ENCODE peak calls at places on chromosomes 6 and 20, in four cellular contexts. J, N, T and W are unnamed samples.

GRCh38 chr6:163712981-163713380 is 298.5 kb downstream of the QKI start:
- DNase-seq in J (no peak), N (no peak), T (no peak), W (no peak)

GRCh38 chr20:36313476-36313875 is 7.3 kb downstream of the DLGAP4 start:
- DNase-seq in J (no peak), N (no peak), T (no peak), W (no peak)

GRCh38 chr6:4797590-4797989 is 21.4 kb downstream of the CDYL start:
- DNase-seq in J (no peak), N (no peak), T (no peak), W (no peak)

GRCh38 chr6:43454290-43455033 is 886 bp downstream of the DLK2 start:
- DNase-seq in J (peak; percentile 22), N (peak; percentile 85), T (peak; percentile 81), W (peak; percentile 71)

GRCh38 chr20:62666736-62667529 is 24.6 kb downstream of the SLCO4A1 start:
- DNase-seq in J (peak; percentile 58), N (peak; percentile 74), T (no peak), W (no peak)

GRCh38 chr6:6815732-6816131 is 227.2 kb downstream of the LY86 start:
- DNase-seq in J (no peak), N (no peak), T (no peak), W (no peak)

GRCh38 chr6:37546141-37546871 is 46.6 kb upstream of the CCDC167 start:
- DNase-seq in J (no peak), N (no peak), T (no peak), W (no peak)

GRCh38 chr20:44660506-44660905 is 9.0 kb upstream of the ADA start:
- DNase-seq in J (no peak), N (no peak), T (no peak), W (no peak)

GRCh38 chr20:54223751-54224150 is 15.9 kb downstream of the PFDN4 start:
- DNase-seq in J (no peak), N (no peak), T (no peak), W (no peak)

GRCh38 chr20:59933849-59934585 is 580 bp upstream of the SYCP2 start:
- DNase-seq in J (no peak), N (peak; percentile 80), T (peak; percentile 67), W (no peak)

GRCh38 chr6:14324042-14324441 is 206.5 kb downstream of the CD83 start:
- DNase-seq in J (no peak), N (no peak), T (no peak), W (no peak)

GRCh38 chr6:71720705-71721104 is 165.6 kb upstream of the RIMS1 start:
- DNase-seq in J (no peak), N (no peak), T (no peak), W (no peak)

GRCh38 chr6:72963946-72964345 is 261.4 kb downstream of the KHDC1L start:
- DNase-seq in J (no peak), N (no peak), T (no peak), W (no peak)

GRCh38 chr20:48069626-48070025 is 284.3 kb upstream of the SULF2 start:
- DNase-seq in J (no peak), N (no peak), T (no peak), W (no peak)

GRCh38 chr20:50284811-50285375 is 94.3 kb downstream of the CEBPB start:
- DNase-seq in J (no peak), N (no peak), T (no peak), W (no peak)

GRCh38 chr6:158589371-158589770 is 29.5 kb downstream of the TMEM181 start:
- DNase-seq in J (no peak), N (no peak), T (no peak), W (no peak)

GRCh38 chr6:167575201-167575696 is 250.4 kb downstream of the TTLL2 start:
- DNase-seq in J (no peak), N (no peak), T (no peak), W (no peak)

GRCh38 chr6:144259988-144260387 is 25.1 kb upstream of the UTRN start:
- DNase-seq in J (no peak), N (no peak), T (no peak), W (no peak)

GRCh38 chr6:26556263-26557070 is 18.3 kb downstream of the HMGN4 start:
- DNase-seq in J (no peak), N (no peak), T (peak; percentile 63), W (no peak)

GRCh38 chr6:43764767-43765166 is 5.2 kb upstream of the VEGFA start:
- DNase-seq in J (no peak), N (no peak), T (peak; percentile 21), W (no peak)

GRCh38 chr20:42901689-42902518 is 287.8 kb downstream of the PTPRT start:
- DNase-seq in J (no peak), N (peak; percentile 69), T (no peak), W (no peak)

GRCh38 chr6:118281291-118281690 is 266.8 kb upstream of the PLN start:
- DNase-seq in J (no peak), N (no peak), T (no peak), W (no peak)

GRCh38 chr6:19465240-19465639 is 371.9 kb upstream of the ID4 start:
- DNase-seq in J (no peak), N (no peak), T (no peak), W (no peak)

GRCh38 chr6:104540743-104541142 is 319.0 kb downstream of the HACE1 start:
- DNase-seq in J (no peak), N (no peak), T (no peak), W (no peak)

GRCh38 chr20:24598346-24598745 is 128.9 kb downstream of the SYNDIG1 start:
- DNase-seq in J (no peak), N (no peak), T (no peak), W (no peak)

GRCh38 chr6:136547336-136547735 is 2.9 kb downstream of the MAP7 start:
- DNase-seq in J (no peak), N (no peak), T (no peak), W (no peak)

GRCh38 chr6:85490516-85491248 is 40.8 kb downstream of the NT5E start:
- DNase-seq in J (no peak), N (no peak), T (no peak), W (no peak)

GRCh38 chr6:52389626-52390360 is 27.8 kb downstream of the PAQR8 start:
- DNase-seq in J (no peak), N (no peak), T (no peak), W (no peak)

GRCh38 chr6:32177182-32177787 is 920 bp upstream of the RNF5 start:
- DNase-seq in J (no peak), N (peak; percentile 58), T (no peak), W (peak; percentile 98)

GRCh38 chr6:32176476-32177181 is 745 bp upstream of the AGPAT1 start:
- DNase-seq in J (no peak), N (no peak), T (no peak), W (no peak)

GRCh38 chr6:32174416-32174815 is 1.5 kb downstream of the AGPAT1 start:
- DNase-seq in J (no peak), N (no peak), T (no peak), W (no peak)

GRCh38 chr6:32175322-32175710 is 568 bp downstream of the AGPAT1 start:
- DNase-seq in J (no peak), N (no peak), T (no peak), W (no peak)

DNA sequence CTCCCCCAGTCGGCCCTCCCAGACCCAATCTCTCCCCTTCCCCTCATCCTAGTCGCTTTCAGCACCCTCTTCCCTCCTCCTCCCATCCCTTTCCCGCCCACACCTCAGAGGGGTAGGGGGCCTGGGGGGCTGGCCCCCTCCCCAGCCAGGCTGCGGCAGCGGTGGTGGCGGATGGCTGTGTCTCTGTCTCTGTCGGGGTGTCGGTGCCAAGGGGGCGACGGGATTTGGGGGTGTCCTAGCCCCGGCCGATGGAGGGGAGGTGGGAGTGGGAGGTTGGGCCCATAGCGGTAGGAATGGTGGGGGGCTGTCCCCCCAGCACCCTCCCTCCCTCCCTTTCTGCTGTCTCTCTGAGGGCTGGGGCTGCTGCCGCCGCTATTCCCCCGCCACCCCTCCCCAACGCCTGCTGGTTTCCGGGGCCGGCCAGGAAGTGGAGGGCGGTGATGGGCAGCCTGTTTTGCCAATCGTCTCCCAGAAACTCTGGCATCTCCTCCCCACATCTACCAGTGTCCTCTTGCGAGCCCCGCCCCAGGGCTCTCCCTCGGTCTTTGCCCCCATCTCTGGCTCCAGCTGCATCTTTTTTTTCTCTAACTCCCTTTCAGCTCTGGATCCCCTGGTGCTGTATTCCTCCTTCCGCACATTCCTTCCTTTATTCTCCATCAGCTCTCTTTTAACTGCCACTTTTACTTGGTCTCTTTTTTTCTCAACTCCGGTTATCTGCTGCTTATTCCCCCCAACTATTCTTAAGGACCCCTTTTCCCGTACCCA is at the start of gene AGPAT1:
- DNase-seq in J (peak; percentile 87), N (peak; percentile 99), T (peak; percentile 96), W (no peak)
- H3K4me1 ChIP-seq in J (peaks cover 9% of the 10 kb centered on the region), N (peaks cover 56% of the 10 kb centered on the region), T (peaks cover 9% of the 10 kb centered on the region), W (peaks cover 2% of the 10 kb centered on the region)

GRCh38 chr6:139112146-139112545 is 22.7 kb upstream of the HECA start:
- DNase-seq in J (no peak), N (no peak), T (no peak), W (no peak)
- H3K4me3 ChIP-seq in J (no peak overlapping the region), N (no peak overlapping the region), T (no peak overlapping the region), W (no peak overlapping the region)

DNA sequence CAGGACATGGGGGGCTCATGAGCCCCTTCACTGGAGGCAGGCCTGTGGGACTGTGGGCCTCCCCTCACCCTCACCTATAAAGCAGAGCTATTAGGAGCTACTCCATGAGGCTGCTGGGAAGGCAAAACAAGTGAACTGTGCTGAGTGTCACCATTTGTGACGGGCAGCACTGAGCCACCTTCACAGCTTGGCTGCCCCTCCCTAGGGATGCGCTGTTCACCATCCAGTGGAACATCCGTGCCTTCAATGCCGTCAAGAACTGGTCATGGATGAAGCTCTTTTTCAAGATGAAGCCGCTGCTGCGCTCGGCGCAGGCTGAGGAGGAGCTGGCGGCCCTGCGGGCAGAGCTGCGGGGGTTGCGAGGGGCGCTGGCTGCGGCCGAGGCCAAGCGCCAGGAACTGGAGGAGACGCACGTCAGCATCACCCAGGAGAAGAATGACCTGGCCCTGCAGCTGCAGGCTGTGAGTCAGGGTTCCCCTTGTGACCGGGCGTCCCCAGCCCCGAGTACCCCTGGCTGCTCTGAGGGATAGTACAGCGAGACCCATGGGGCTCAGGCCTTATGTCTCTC is 38.4 kb downstream of the MYH7B start:
- DNase-seq in J (no peak), N (no peak), T (no peak), W (no peak)
- H3K36me3 ChIP-seq in J (peaks cover 58% of the 10 kb centered on the region), N (no peaks in the 10 kb centered on the region), T (peaks cover 39% of the 10 kb centered on the region), W (peaks cover 7% of the 10 kb centered on the region)

GRCh38 chr6:100460650-100461204 is 4.0 kb downstream of the SIM1 start:
- DNase-seq in J (no peak), N (no peak), T (peak; percentile 60), W (no peak)

GRCh38 chr6:100462396-100462795 is 2.3 kb downstream of the SIM1 start:
- DNase-seq in J (no peak), N (no peak), T (no peak), W (no peak)

GRCh38 chr6:100461920-100462295 is 2.8 kb downstream of the SIM1 start:
- DNase-seq in J (no peak), N (no peak), T (no peak), W (no peak)

GRCh38 chr6:100462990-100463684 is 1.6 kb downstream of the SIM1 start:
- DNase-seq in J (no peak), N (no peak), T (no peak), W (no peak)

DNA sequence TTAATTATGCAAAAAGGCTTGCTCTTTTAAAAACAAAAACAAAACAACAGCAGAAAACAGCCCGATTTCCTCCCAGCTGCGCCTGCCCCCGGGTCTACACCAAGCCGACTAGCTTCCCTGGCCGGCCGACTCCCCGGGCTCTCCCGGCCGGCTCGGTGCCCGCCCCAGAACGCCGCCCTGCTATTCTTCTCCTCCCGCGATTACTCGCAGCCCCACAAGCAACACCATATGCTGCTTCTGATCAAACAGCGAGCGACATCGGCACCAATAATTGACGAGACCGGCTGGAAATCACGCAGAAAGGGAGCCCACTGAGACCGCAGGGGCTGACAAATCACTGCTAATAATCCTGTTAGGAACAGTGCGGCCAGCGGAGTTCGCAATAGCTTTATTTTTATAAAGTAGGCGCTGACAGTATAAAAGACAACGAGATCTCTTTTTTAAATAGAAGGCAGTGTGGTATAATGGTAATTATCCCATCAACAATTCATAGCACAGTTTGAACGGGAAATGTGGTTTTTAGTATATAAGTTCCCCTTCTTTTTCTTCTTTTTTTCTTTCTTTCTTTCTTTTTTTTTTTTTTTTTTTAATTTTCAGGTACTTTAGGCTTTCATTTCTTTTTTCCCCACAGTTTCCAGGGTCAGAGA is 3.3 kb downstream of the SIM1 start:
- DNase-seq in J (no peak), N (no peak), T (peak; percentile 59), W (no peak)
- H3K4me1 ChIP-seq in J (no peaks in the 10 kb centered on the region), N (peaks cover 27% of the 10 kb centered on the region), T (peaks cover 1% of the 10 kb centered on the region), W (peaks cover 7% of the 10 kb centered on the region)